ENCODE peak calls at places on chromosomes 12 and 14, in eight cellular contexts. One of them, this sample, is unnamed.

GRCh38 chr14:89992273-89992672 is 36.5 kb downstream of the TDP1 start:
- DNase-seq in myocyte: peak; percentile 74
- DNase-seq in stimulated activated CD8-positive, alpha-beta memory T cell treated with anti-CD3 and anti-CD28 coated beads, Interleukin-15, amount 100 ng/mL, for 1 hour: no peak
- DNase-seq in fibroblast of gingiva: no peak
- DNase-seq in activated CD8-positive, alpha-beta memory T cell treated with anti-CD3 and anti-CD28 coated beads, Interleukin-2, amount 50 U/mL, for 48 hours: no peak
- DNase-seq in astrocyte of the spinal cord: no peak
- DNase-seq in NCI-H1105 treated with DMSO at 0.1 percent for 48 hours: no peak
- DNase-seq in cardiac septum: no peak
- DNase-seq in this sample: no peak

GRCh38 chr14:82504894-82505293 is 971.2 kb upstream of the SEL1L start:
- DNase-seq in astrocyte of the spinal cord: no peak
- DNase-seq in cardiac septum: no peak
- DNase-seq in myocyte: no peak
- DNase-seq in fibroblast of gingiva: no peak
- DNase-seq in NCI-H1105 treated with DMSO at 0.1 percent for 48 hours: no peak
- DNase-seq in stimulated activated CD8-positive, alpha-beta memory T cell treated with anti-CD3 and anti-CD28 coated beads, Interleukin-15, amount 100 ng/mL, for 1 hour: no peak
- DNase-seq in activated CD8-positive, alpha-beta memory T cell treated with anti-CD3 and anti-CD28 coated beads, Interleukin-2, amount 50 U/mL, for 48 hours: no peak
- DNase-seq in this sample: no peak

GRCh38 chr12:40056357-40056756 is 49.5 kb downstream of the SLC2A13 start:
- DNase-seq in astrocyte of the spinal cord: no peak
- DNase-seq in fibroblast of gingiva: no peak
- DNase-seq in cardiac septum: no peak
- DNase-seq in myocyte: no peak
- DNase-seq in stimulated activated CD8-positive, alpha-beta memory T cell treated with anti-CD3 and anti-CD28 coated beads, Interleukin-15, amount 100 ng/mL, for 1 hour: no peak
- DNase-seq in NCI-H1105 treated with DMSO at 0.1 percent for 48 hours: peak; percentile 57
- DNase-seq in activated CD8-positive, alpha-beta memory T cell treated with anti-CD3 and anti-CD28 coated beads, Interleukin-2, amount 50 U/mL, for 48 hours: no peak
- DNase-seq in this sample: no peak

GRCh38 chr12:104784592-104784991 is 173.5 kb downstream of the SLC41A2 start:
- DNase-seq in cardiac septum: no peak
- DNase-seq in astrocyte of the spinal cord: no peak
- DNase-seq in stimulated activated CD8-positive, alpha-beta memory T cell treated with anti-CD3 and anti-CD28 coated beads, Interleukin-15, amount 100 ng/mL, for 1 hour: no peak
- DNase-seq in myocyte: peak; percentile 7
- DNase-seq in activated CD8-positive, alpha-beta memory T cell treated with anti-CD3 and anti-CD28 coated beads, Interleukin-2, amount 50 U/mL, for 48 hours: no peak
- DNase-seq in NCI-H1105 treated with DMSO at 0.1 percent for 48 hours: no peak
- DNase-seq in fibroblast of gingiva: peak; percentile 16
- DNase-seq in this sample: no peak

GRCh38 chr12:78439666-78440065 is 424.9 kb upstream of the SYT1 start:
- DNase-seq in astrocyte of the spinal cord: no peak
- DNase-seq in cardiac septum: no peak
- DNase-seq in stimulated activated CD8-positive, alpha-beta memory T cell treated with anti-CD3 and anti-CD28 coated beads, Interleukin-15, amount 100 ng/mL, for 1 hour: no peak
- DNase-seq in myocyte: no peak
- DNase-seq in activated CD8-positive, alpha-beta memory T cell treated with anti-CD3 and anti-CD28 coated beads, Interleukin-2, amount 50 U/mL, for 48 hours: no peak
- DNase-seq in fibroblast of gingiva: no peak
- DNase-seq in NCI-H1105 treated with DMSO at 0.1 percent for 48 hours: no peak
- DNase-seq in this sample: no peak

GRCh38 chr12:94329366-94329765 is 130.3 kb downstream of the CEP83 start:
- DNase-seq in fibroblast of gingiva: no peak
- DNase-seq in NCI-H1105 treated with DMSO at 0.1 percent for 48 hours: no peak
- DNase-seq in astrocyte of the spinal cord: no peak
- DNase-seq in activated CD8-positive, alpha-beta memory T cell treated with anti-CD3 and anti-CD28 coated beads, Interleukin-2, amount 50 U/mL, for 48 hours: no peak
- DNase-seq in stimulated activated CD8-positive, alpha-beta memory T cell treated with anti-CD3 and anti-CD28 coated beads, Interleukin-15, amount 100 ng/mL, for 1 hour: no peak
- DNase-seq in cardiac septum: no peak
- DNase-seq in myocyte: no peak
- DNase-seq in this sample: no peak

GRCh38 chr14:101112351-101113107 is 209.0 kb upstream of the RTL1 start:
- DNase-seq in activated CD8-positive, alpha-beta memory T cell treated with anti-CD3 and anti-CD28 coated beads, Interleukin-2, amount 50 U/mL, for 48 hours: peak; percentile 26
- DNase-seq in fibroblast of gingiva: no peak
- DNase-seq in astrocyte of the spinal cord: no peak
- DNase-seq in stimulated activated CD8-positive, alpha-beta memory T cell treated with anti-CD3 and anti-CD28 coated beads, Interleukin-15, amount 100 ng/mL, for 1 hour: no peak
- DNase-seq in cardiac septum: peak; percentile 71
- DNase-seq in myocyte: no peak
- DNase-seq in NCI-H1105 treated with DMSO at 0.1 percent for 48 hours: no peak
- DNase-seq in this sample: peak; percentile 79

GRCh38 chr12:57031228-57031670 is 14.9 kb upstream of the TAC3 start:
- DNase-seq in activated CD8-positive, alpha-beta memory T cell treated with anti-CD3 and anti-CD28 coated beads, Interleukin-2, amount 50 U/mL, for 48 hours: no peak
- DNase-seq in cardiac septum: no peak
- DNase-seq in astrocyte of the spinal cord: no peak
- DNase-seq in stimulated activated CD8-positive, alpha-beta memory T cell treated with anti-CD3 and anti-CD28 coated beads, Interleukin-15, amount 100 ng/mL, for 1 hour: no peak
- DNase-seq in myocyte: no peak
- DNase-seq in fibroblast of gingiva: no peak
- DNase-seq in NCI-H1105 treated with DMSO at 0.1 percent for 48 hours: peak; percentile 77
- DNase-seq in this sample: no peak

GRCh38 chr14:22556021-22556989 is 32.7 kb downstream of the DAD1 start:
- DNase-seq in myocyte: peak; percentile 68
- DNase-seq in fibroblast of gingiva: no peak
- DNase-seq in NCI-H1105 treated with DMSO at 0.1 percent for 48 hours: no peak
- DNase-seq in activated CD8-positive, alpha-beta memory T cell treated with anti-CD3 and anti-CD28 coated beads, Interleukin-2, amount 50 U/mL, for 48 hours: peak; percentile 94
- DNase-seq in stimulated activated CD8-positive, alpha-beta memory T cell treated with anti-CD3 and anti-CD28 coated beads, Interleukin-15, amount 100 ng/mL, for 1 hour: peak; percentile 96
- DNase-seq in cardiac septum: no peak
- DNase-seq in astrocyte of the spinal cord: peak; percentile 94
- DNase-seq in this sample: no peak

GRCh38 chr12:131829351-131829794 is 1.2 kb downstream of the MMP17 start:
- DNase-seq in activated CD8-positive, alpha-beta memory T cell treated with anti-CD3 and anti-CD28 coated beads, Interleukin-2, amount 50 U/mL, for 48 hours: no peak
- DNase-seq in cardiac septum: no peak
- DNase-seq in stimulated activated CD8-positive, alpha-beta memory T cell treated with anti-CD3 and anti-CD28 coated beads, Interleukin-15, amount 100 ng/mL, for 1 hour: no peak
- DNase-seq in myocyte: no peak
- DNase-seq in astrocyte of the spinal cord: no peak
- DNase-seq in fibroblast of gingiva: peak; percentile 26
- DNase-seq in NCI-H1105 treated with DMSO at 0.1 percent for 48 hours: peak; percentile 22
- DNase-seq in this sample: no peak

GRCh38 chr14:100393362-100393761 is 70.2 kb downstream of the SLC25A47 start:
- DNase-seq in activated CD8-positive, alpha-beta memory T cell treated with anti-CD3 and anti-CD28 coated beads, Interleukin-2, amount 50 U/mL, for 48 hours: no peak
- DNase-seq in fibroblast of gingiva: no peak
- DNase-seq in astrocyte of the spinal cord: no peak
- DNase-seq in myocyte: no peak
- DNase-seq in cardiac septum: no peak
- DNase-seq in NCI-H1105 treated with DMSO at 0.1 percent for 48 hours: no peak
- DNase-seq in stimulated activated CD8-positive, alpha-beta memory T cell treated with anti-CD3 and anti-CD28 coated beads, Interleukin-15, amount 100 ng/mL, for 1 hour: no peak
- DNase-seq in this sample: no peak

GRCh38 chr12:5102261-5102789 is 58.6 kb downstream of the KCNA5 start:
- DNase-seq in cardiac septum: no peak
- DNase-seq in NCI-H1105 treated with DMSO at 0.1 percent for 48 hours: no peak
- DNase-seq in fibroblast of gingiva: no peak
- DNase-seq in astrocyte of the spinal cord: peak; percentile 36
- DNase-seq in myocyte: no peak
- DNase-seq in stimulated activated CD8-positive, alpha-beta memory T cell treated with anti-CD3 and anti-CD28 coated beads, Interleukin-15, amount 100 ng/mL, for 1 hour: no peak
- DNase-seq in activated CD8-positive, alpha-beta memory T cell treated with anti-CD3 and anti-CD28 coated beads, Interleukin-2, amount 50 U/mL, for 48 hours: no peak
- DNase-seq in this sample: no peak